ENCODE peak calls at places on chromosomes 12 and 14, in ten cellular contexts. J, F, G, Z, N, Y, X, P, S and Q are unnamed samples.
A peak's percentile ranks its signal among the peaks of the same experiment; 100 is the strongest.

GRCh38 chr14:53218161-53218560 is 65.0 kb upstream of the DDHD1 start:
- DNase-seq in J (no peak), F (peak; percentile 1), G (no peak), Z (no peak), N (peak; percentile 1), Y (no peak), X (no peak), P (no peak), S (no peak), Q (no peak)

GRCh38 chr14:76828339-76829015 is 2.3 kb downstream of the LRRC74A start:
- DNase-seq in J (no peak), F (no peak), G (no peak), Z (no peak), N (peak; percentile 24), Y (no peak), X (no peak), P (no peak), S (no peak), Q (no peak)

GRCh38 chr12:43914923-43915468 is 79.1 kb downstream of the TMEM117 start:
- DNase-seq in J (peak; percentile 33), F (no peak), G (no peak), Z (no peak), N (no peak), Y (no peak), X (peak; percentile 30), P (no peak), S (no peak), Q (peak; percentile 4)

GRCh38 chr14:65366802-65367570 is 45.5 kb upstream of the FUT8 start:
- DNase-seq in J (no peak), F (no peak), G (no peak), Z (no peak), N (no peak), Y (no peak), X (no peak), P (no peak), S (no peak), Q (no peak)

GRCh38 chr12:49687941-49688340 is 19.3 kb downstream of the FMNL3 start:
- DNase-seq in J (no peak), F (no peak), G (no peak), Z (no peak), N (no peak), Y (no peak), X (no peak), P (no peak), S (no peak), Q (no peak)

GRCh38 chr12:20030847-20031246 is 337.5 kb upstream of the PDE3A start:
- DNase-seq in J (no peak), F (no peak), G (no peak), Z (no peak), N (no peak), Y (no peak), X (no peak), P (no peak), S (no peak), Q (no peak)

GRCh38 chr12:132338781-132339180 is 9.4 kb upstream of the GALNT9 start:
- DNase-seq in J (no peak), F (no peak), G (no peak), Z (no peak), N (no peak), Y (no peak), X (no peak), P (no peak), S (no peak), Q (no peak)

GRCh38 chr12:52022841-52023181 is 16.1 kb downstream of the TAMALIN start:
- DNase-seq in J (no peak), F (no peak), G (no peak), Z (no peak), N (no peak), Y (no peak), X (no peak), P (no peak), S (no peak), Q (no peak)

GRCh38 chr12:51814311-51815088 is 34.0 kb downstream of the FIGNL2 start:
- DNase-seq in J (peak; percentile 85), F (no peak), G (peak; percentile 54), Z (peak; percentile 85), N (peak; percentile 79), Y (peak; percentile 88), X (no peak), P (peak; percentile 95), S (peak; percentile 72), Q (peak; percentile 76)

GRCh38 chr14:76309572-76310551 is 66.1 kb upstream of the ESRRB start:
- DNase-seq in J (no peak), F (no peak), G (no peak), Z (no peak), N (no peak), Y (peak; percentile 65), X (no peak), P (no peak), S (no peak), Q (no peak)

GRCh38 chr12:1805441-1806081 is 14.8 kb upstream of the LRTM2 start:
- DNase-seq in J (no peak), F (no peak), G (no peak), Z (no peak), N (no peak), Y (peak; percentile 48), X (no peak), P (peak; percentile 70), S (no peak), Q (no peak)

GRCh38 chr14:27056586-27056985 is 458.8 kb upstream of the NOVA1 start:
- DNase-seq in J (no peak), F (no peak), G (no peak), Z (no peak), N (no peak), Y (no peak), X (no peak), P (no peak), S (no peak), Q (no peak)

GRCh38 chr14:76473381-76474263 is 97.7 kb downstream of the ESRRB start:
- DNase-seq in J (no peak), F (no peak), G (no peak), Z (no peak), N (peak; percentile 12), Y (peak; percentile 47), X (no peak), P (peak; percentile 30), S (no peak), Q (peak; percentile 26)